ENCODE peak calls at places on chromosomes 4 and X, in six cellular contexts. One of them, this sample, is unnamed.
A peak's percentile ranks its signal among the peaks of the same experiment; 100 is the strongest.

GRCh38 chrX:84182521-84182920 is 5.5 kb downstream of the RPS6KA6 start:
- DNase-seq in MM.1S: no peak
- DNase-seq in GM23338: no peak
- DNase-seq in K562: no peak
- DNase-seq in PC-3: no peak
- DNase-seq in HCT116: no peak
- DNase-seq in this sample: peak; percentile 23

GRCh38 chr4:113978561-113979156 is 788 bp downstream of the ARSJ start:
- DNase-seq in GM23338: peak; percentile 45
- DNase-seq in K562: no peak
- DNase-seq in PC-3: peak; percentile 40
- DNase-seq in MM.1S: no peak
- DNase-seq in HCT116: no peak
- DNase-seq in this sample: peak; percentile 40

GRCh38 chr4:65089666-65090065 is 580.6 kb downstream of the EPHA5 start:
- DNase-seq in GM23338: no peak
- DNase-seq in HCT116: no peak
- DNase-seq in PC-3: peak; percentile 83
- DNase-seq in K562: no peak
- DNase-seq in MM.1S: peak; percentile 37
- DNase-seq in this sample: peak; percentile 10

GRCh38 chr4:53653484-53654053 is 62.3 kb upstream of the LNX1 start:
- DNase-seq in MM.1S: no peak
- DNase-seq in K562: no peak
- DNase-seq in PC-3: no peak
- DNase-seq in HCT116: no peak
- DNase-seq in GM23338: no peak
- DNase-seq in this sample: peak; percentile 52

GRCh38 chrX:5051831-5052491 is 1176.7 kb downstream of the NLGN4X start:
- DNase-seq in GM23338: no peak
- DNase-seq in PC-3: peak; percentile 95
- DNase-seq in K562: no peak
- DNase-seq in HCT116: no peak
- DNase-seq in MM.1S: no peak
- DNase-seq in this sample: peak; percentile 89

GRCh38 chr4:41202356-41202755 is 12.0 kb downstream of the APBB2 start:
- DNase-seq in PC-3: no peak
- DNase-seq in HCT116: no peak
- DNase-seq in GM23338: no peak
- DNase-seq in MM.1S: no peak
- DNase-seq in K562: no peak
- DNase-seq in this sample: no peak

GRCh38 chrX:79161655-79162054 is 17.2 kb downstream of the GPR174 start:
- DNase-seq in K562: no peak
- DNase-seq in HCT116: no peak
- DNase-seq in PC-3: no peak
- DNase-seq in GM23338: no peak
- DNase-seq in MM.1S: peak; percentile 89
- DNase-seq in this sample: no peak

GRCh38 chr4:142282870-142283431 is 563.1 kb downstream of the INPP4B start:
- DNase-seq in MM.1S: no peak
- DNase-seq in K562: no peak
- DNase-seq in HCT116: no peak
- DNase-seq in PC-3: peak; percentile 53
- DNase-seq in GM23338: peak; percentile 71
- DNase-seq in this sample: peak; percentile 16

GRCh38 chrX:11665144-11666040 is at the start of gene ARHGAP6:
- DNase-seq in PC-3: peak; percentile 14
- DNase-seq in K562: no peak
- DNase-seq in GM23338: peak; percentile 62
- DNase-seq in MM.1S: no peak
- DNase-seq in HCT116: no peak
- DNase-seq in this sample: peak; percentile 47

GRCh38 chr4:124915073-124915472 is 202.5 kb upstream of the ANKRD50 start:
- DNase-seq in K562: no peak
- DNase-seq in GM23338: no peak
- DNase-seq in HCT116: no peak
- DNase-seq in MM.1S: no peak
- DNase-seq in PC-3: no peak
- DNase-seq in this sample: no peak

GRCh38 chr4:181952478-181952877 is 290.7 kb upstream of the TENM3 start:
- DNase-seq in K562: no peak
- DNase-seq in PC-3: peak; percentile 31
- DNase-seq in MM.1S: no peak
- DNase-seq in GM23338: no peak
- DNase-seq in HCT116: no peak
- DNase-seq in this sample: peak; percentile 61

GRCh38 chr4:158159054-158159717 is 13.6 kb downstream of the GASK1B start:
- DNase-seq in HCT116: no peak
- DNase-seq in GM23338: no peak
- DNase-seq in K562: no peak
- DNase-seq in PC-3: peak; percentile 12
- DNase-seq in MM.1S: peak; percentile 11
- DNase-seq in this sample: peak; percentile 36

GRCh38 chrX:10591363-10592036 is 28.9 kb downstream of the MID1 start:
- DNase-seq in HCT116: no peak
- DNase-seq in GM23338: no peak
- DNase-seq in PC-3: no peak
- DNase-seq in K562: no peak
- DNase-seq in MM.1S: no peak
- DNase-seq in this sample: no peak

GRCh38 chr4:85474818-85475630 is at the start of gene ARHGAP24:
- DNase-seq in MM.1S: peak; percentile 93
- DNase-seq in K562: peak; percentile 11
- DNase-seq in GM23338: peak; percentile 95
- DNase-seq in HCT116: peak; percentile 70
- DNase-seq in PC-3: peak; percentile 88
- DNase-seq in this sample: peak; percentile 93

GRCh38 chr4:70437212-70437611 is 34.8 kb upstream of the MUC7 start:
- DNase-seq in GM23338: peak; percentile 40
- DNase-seq in K562: no peak
- DNase-seq in HCT116: no peak
- DNase-seq in MM.1S: no peak
- DNase-seq in PC-3: no peak
- DNase-seq in this sample: peak; percentile 11

GRCh38 chrX:37454537-37455285 is 105.5 kb downstream of the PRRG1 start:
- DNase-seq in PC-3: peak; percentile 89
- DNase-seq in K562: no peak
- DNase-seq in HCT116: peak; percentile 73
- DNase-seq in GM23338: peak; percentile 25
- DNase-seq in MM.1S: no peak
- DNase-seq in this sample: peak; percentile 6

GRCh38 chrX:44980883-44981282 is 107.9 kb downstream of the KDM6A start:
- DNase-seq in HCT116: no peak
- DNase-seq in K562: no peak
- DNase-seq in GM23338: no peak
- DNase-seq in MM.1S: no peak
- DNase-seq in PC-3: no peak
- DNase-seq in this sample: no peak

GRCh38 chr4:39883645-39884044 is 94.1 kb downstream of the PDS5A start:
- DNase-seq in HCT116: no peak
- DNase-seq in GM23338: no peak
- DNase-seq in K562: no peak
- DNase-seq in MM.1S: no peak
- DNase-seq in PC-3: no peak
- DNase-seq in this sample: no peak

GRCh38 chrX:150849486-150849885 is 49.0 kb downstream of the CD99L2 start:
- DNase-seq in PC-3: peak; percentile 13
- DNase-seq in HCT116: no peak
- DNase-seq in GM23338: no peak
- DNase-seq in MM.1S: no peak
- DNase-seq in K562: no peak
- DNase-seq in this sample: no peak

GRCh38 chr4:71004281-71004851 is 10.9 kb downstream of the DCK start:
- DNase-seq in GM23338: peak; percentile 46
- DNase-seq in PC-3: no peak
- DNase-seq in K562: no peak
- DNase-seq in MM.1S: peak; percentile 66
- DNase-seq in HCT116: no peak
- DNase-seq in this sample: no peak

GRCh38 chrX:106802388-106803275 is at the start of gene TBC1D8B:
- DNase-seq in MM.1S: peak; percentile 59
- DNase-seq in GM23338: peak; percentile 85
- DNase-seq in HCT116: peak; percentile 86
- DNase-seq in PC-3: peak; percentile 94
- DNase-seq in K562: peak; percentile 13
- DNase-seq in this sample: peak; percentile 86

GRCh38 chr4:182137343-182137742 is 105.9 kb upstream of the TENM3 start:
- DNase-seq in HCT116: no peak
- DNase-seq in K562: no peak
- DNase-seq in PC-3: no peak
- DNase-seq in MM.1S: no peak
- DNase-seq in GM23338: no peak
- DNase-seq in this sample: no peak

GRCh38 chr4:18684932-18685331 is 663.4 kb upstream of the LCORL start:
- DNase-seq in PC-3: peak; percentile 44
- DNase-seq in MM.1S: no peak
- DNase-seq in GM23338: no peak
- DNase-seq in HCT116: no peak
- DNase-seq in K562: no peak
- DNase-seq in this sample: no peak

GRCh38 chr4:107442538-107443083 is 277.4 kb downstream of the PAPSS1 start:
- DNase-seq in GM23338: no peak
- DNase-seq in PC-3: no peak
- DNase-seq in K562: no peak
- DNase-seq in MM.1S: no peak
- DNase-seq in HCT116: no peak
- DNase-seq in this sample: no peak

GRCh38 chrX:143017272-143017671 is 8.5 kb upstream of the SPANXN4 start:
- DNase-seq in PC-3: no peak
- DNase-seq in GM23338: no peak
- DNase-seq in MM.1S: no peak
- DNase-seq in HCT116: no peak
- DNase-seq in K562: no peak
- DNase-seq in this sample: no peak

GRCh38 chr4:35986537-35986936 is 257.8 kb downstream of the ARAP2 start:
- DNase-seq in PC-3: no peak
- DNase-seq in K562: no peak
- DNase-seq in HCT116: no peak
- DNase-seq in MM.1S: no peak
- DNase-seq in GM23338: no peak
- DNase-seq in this sample: no peak

DNA sequence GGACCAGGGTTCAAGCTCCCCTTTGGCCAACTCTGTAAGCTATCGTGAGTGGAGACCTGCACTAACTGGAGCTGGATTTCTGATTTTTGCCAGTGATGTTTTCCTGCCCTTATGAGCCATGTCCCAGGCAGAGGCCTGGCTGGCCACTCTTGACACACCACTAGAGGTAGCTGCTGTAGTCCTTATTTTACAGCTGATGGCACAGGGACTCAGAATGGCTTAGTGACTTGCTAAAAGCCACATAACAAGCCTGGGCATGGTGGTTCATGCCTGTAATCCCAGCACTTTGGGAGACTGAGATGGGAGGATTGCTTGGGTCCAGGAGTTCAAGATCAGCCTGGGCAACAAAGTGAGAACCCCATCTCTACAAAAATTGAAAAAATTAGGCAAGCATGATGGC is 33.4 kb downstream of the CYTL1 start:
- DNase-seq in GM23338: peak; percentile 50
- DNase-seq in PC-3: peak; percentile 44
- DNase-seq in MM.1S: no peak
- DNase-seq in HCT116: no peak
- DNase-seq in K562: no peak
- DNase-seq in this sample: no peak
- TF ChIP-seq CTCF in GM23338: peak; percentile 51
- TF ChIP-seq CTCF in PC-3: peak; percentile 48
- TF ChIP-seq CTCF in MM.1S: no peak
- TF ChIP-seq CTCF in HCT116: peak; percentile 47
- TF ChIP-seq CTCF in K562: peak; percentile 42
- TF ChIP-seq CTCF in this sample: peak; percentile 26

GRCh38 chrX:72276478-72276953 is 532 bp downstream of the RPS4X start:
- DNase-seq in HCT116: no peak
- DNase-seq in MM.1S: peak; percentile 9
- DNase-seq in K562: no peak
- DNase-seq in GM23338: no peak
- DNase-seq in PC-3: no peak
- DNase-seq in this sample: no peak

GRCh38 chrX:72282302-72282701 is 5.3 kb upstream of the RPS4X start:
- DNase-seq in K562: no peak
- DNase-seq in HCT116: no peak
- DNase-seq in MM.1S: no peak
- DNase-seq in PC-3: no peak
- DNase-seq in GM23338: no peak
- DNase-seq in this sample: no peak

GRCh38 chrX:72274526-72274925 is 2.5 kb downstream of the RPS4X start:
- DNase-seq in K562: no peak
- DNase-seq in MM.1S: no peak
- DNase-seq in GM23338: no peak
- DNase-seq in PC-3: no peak
- DNase-seq in HCT116: no peak
- DNase-seq in this sample: no peak

GRCh38 chrX:72280210-72280882 is 3.3 kb upstream of the RPS4X start:
- DNase-seq in GM23338: no peak
- DNase-seq in K562: peak; percentile 22
- DNase-seq in HCT116: no peak
- DNase-seq in PC-3: peak; percentile 76
- DNase-seq in MM.1S: no peak
- DNase-seq in this sample: no peak
- H3K4me2 ChIP-seq in GM23338: no peak overlapping the region
- H3K4me2 ChIP-seq in K562: peak overlapping the region; percentile 21
- H3K4me2 ChIP-seq in HCT116: peak overlapping the region; percentile 23
- H3K4me2 ChIP-seq in PC-3: peak overlapping the region; percentile 15
- H3K4me2 ChIP-seq in MM.1S: no peak overlapping the region
- H3K4me2 ChIP-seq in this sample: no peak overlapping the region

GRCh38 chr4:8867624-8868320 is 3.9 kb downstream of the HMX1 start:
- DNase-seq in GM23338: peak; percentile 31
- DNase-seq in HCT116: no peak
- DNase-seq in PC-3: no peak
- DNase-seq in MM.1S: no peak
- DNase-seq in K562: no peak
- DNase-seq in this sample: no peak

GRCh38 chr4:8865681-8866310 is 5.8 kb downstream of the HMX1 start:
- DNase-seq in PC-3: no peak
- DNase-seq in MM.1S: no peak
- DNase-seq in K562: no peak
- DNase-seq in GM23338: peak; percentile 11
- DNase-seq in HCT116: no peak
- DNase-seq in this sample: no peak

GRCh38 chr4:8868321-8869001 is 3.2 kb downstream of the HMX1 start:
- DNase-seq in HCT116: no peak
- DNase-seq in PC-3: no peak
- DNase-seq in GM23338: peak; percentile 24
- DNase-seq in K562: no peak
- DNase-seq in MM.1S: no peak
- DNase-seq in this sample: no peak

GRCh38 chr4:8866421-8866820 is 5.2 kb downstream of the HMX1 start:
- DNase-seq in K562: no peak
- DNase-seq in HCT116: no peak
- DNase-seq in PC-3: no peak
- DNase-seq in MM.1S: no peak
- DNase-seq in GM23338: peak; percentile 38
- DNase-seq in this sample: no peak

GRCh38 chr4:8866828-8867623 is 4.6 kb downstream of the HMX1 start:
- DNase-seq in HCT116: no peak
- DNase-seq in PC-3: no peak
- DNase-seq in GM23338: peak; percentile 41
- DNase-seq in MM.1S: no peak
- DNase-seq in K562: no peak
- DNase-seq in this sample: no peak
- TF ChIP-seq EZH2 in HCT116: no peak
- TF ChIP-seq EZH2 in PC-3: no peak
- TF ChIP-seq EZH2 in GM23338: peak; percentile 90
- TF ChIP-seq EZH2 in MM.1S: no peak
- TF ChIP-seq EZH2 in K562: no peak
- TF ChIP-seq EZH2 in this sample: peak; percentile 88

GRCh38 chr4:146342600-146343192 is 128.4 kb downstream of the REELD1 start:
- DNase-seq in HCT116: no peak
- DNase-seq in GM23338: peak; percentile 39
- DNase-seq in MM.1S: peak; percentile 57
- DNase-seq in K562: peak; percentile 25
- DNase-seq in PC-3: peak; percentile 78
- DNase-seq in this sample: peak; percentile 48
- TF ChIP-seq CTCF in HCT116: peak; percentile 34
- TF ChIP-seq CTCF in GM23338: peak; percentile 65
- TF ChIP-seq CTCF in MM.1S: peak; percentile 33
- TF ChIP-seq CTCF in K562: no peak
- TF ChIP-seq CTCF in PC-3: peak; percentile 46
- TF ChIP-seq CTCF in this sample: peak; percentile 75

This sample was measured in hepatocyte.